ENCODE peak calls at places on chromosomes 4 and X, in ten cellular contexts. F is breast epithelium, O is A549, L is stomach, T is Peyer's patch, B is HCT116, W is adrenal gland, S is uterus, J is esophagus muscularis mucosa, A is sigmoid colon. G is an unnamed sample.

GRCh38 chrX:149950681-149951080 is 12.4 kb upstream of the EOLA2 start:
- DNase-seq in F (no peak), O (peak; percentile 40), L (no peak), T (no peak), B (peak; percentile 45), W (no peak), S (no peak), J (no peak), A (no peak), G (no peak)

GRCh38 chrX:66020578-66021406 is 19.1 kb downstream of the VSIG4 start:
- DNase-seq in F (no peak), O (no peak), L (no peak), T (no peak), B (no peak), W (no peak), S (no peak), J (no peak), A (no peak), G (no peak)

GRCh38 chr4:186792994-186793393 is 69.3 kb upstream of the FAT1 start:
- DNase-seq in F (no peak), O (no peak), L (no peak), T (no peak), B (no peak), W (no peak), S (no peak), J (no peak), A (no peak), G (no peak)

GRCh38 chr4:124212835-124213640 is 499.5 kb downstream of the ANKRD50 start:
- DNase-seq in F (no peak), O (no peak), L (no peak), T (no peak), B (no peak), W (peak; percentile 16), S (peak; percentile 32), J (no peak), A (peak; percentile 53), G (no peak)

GRCh38 chr4:157220026-157220881 is at the start of gene GRIA2:
- DNase-seq in F (no peak), O (peak; percentile 15), L (peak; percentile 62), T (no peak), B (no peak), W (peak; percentile 34), S (peak; percentile 68), J (no peak), A (no peak), G (peak; percentile 91)

GRCh38 chr4:151031831-151032605 is 16.9 kb upstream of the LRBA start:
- DNase-seq in F (no peak), O (no peak), L (no peak), T (no peak), B (no peak), W (no peak), S (no peak), J (no peak), A (no peak), G (no peak)

GRCh38 chr4:10619220-10619619 is 65.3 kb downstream of the CLNK start:
- DNase-seq in F (peak; percentile 28), O (no peak), L (peak; percentile 61), T (no peak), B (peak; percentile 13), W (no peak), S (no peak), J (no peak), A (no peak), G (no peak)

GRCh38 chr4:141501395-141501794 is 135.0 kb upstream of the IL15 start:
- DNase-seq in F (no peak), O (no peak), L (no peak), T (no peak), B (no peak), W (no peak), S (no peak), J (no peak), A (no peak), G (no peak)

GRCh38 chrX:48021026-48021900 is 14.5 kb downstream of the SPACA5 start:
- DNase-seq in F (peak; percentile 32), O (peak; percentile 64), L (peak; percentile 70), T (peak; percentile 70), B (no peak), W (peak; percentile 82), S (peak; percentile 74), J (no peak), A (peak; percentile 78), G (peak; percentile 45)

GRCh38 chrX:109889289-109890006 is 113.5 kb upstream of the TMEM164 start:
- DNase-seq in F (no peak), O (no peak), L (no peak), T (peak; percentile 27), B (no peak), W (no peak), S (no peak), J (no peak), A (no peak), G (peak; percentile 24)

GRCh38 chrX:130594453-130594916 is 192.7 kb downstream of the RBMX2 start:
- DNase-seq in F (no peak), O (no peak), L (no peak), T (no peak), B (no peak), W (no peak), S (no peak), J (no peak), A (no peak), G (no peak)

GRCh38 chrX:113802837-113803236 is 781.0 kb upstream of the HTR2C start:
- DNase-seq in F (no peak), O (no peak), L (no peak), T (no peak), B (no peak), W (no peak), S (no peak), J (no peak), A (no peak), G (no peak)

GRCh38 chr4:130814896-130815295 is 1718.9 kb downstream of the C4orf33 start:
- DNase-seq in F (no peak), O (no peak), L (no peak), T (no peak), B (no peak), W (no peak), S (no peak), J (no peak), A (no peak), G (no peak)

GRCh38 chr4:94284889-94285288 is 57.7 kb downstream of the HPGDS start:
- DNase-seq in F (no peak), O (no peak), L (no peak), T (no peak), B (no peak), W (no peak), S (no peak), J (no peak), A (no peak), G (no peak)
- TF ChIP-seq POLR2A in F (no peak), O (no peak), L (no peak), T (no peak), B (no peak), W (no peak), S (no peak), J (no peak), A (no peak), G (no peak)

GRCh38 chr4:138234254-138234653 is 7.9 kb downstream of the SLC7A11 start:
- DNase-seq in F (no peak), O (no peak), L (no peak), T (no peak), B (no peak), W (no peak), S (no peak), J (no peak), A (no peak), G (no peak)
- H3K4me1 ChIP-seq in F (no peaks in the 10 kb centered on the region), O (peaks cover 72% of the 10 kb centered on the region), L (peaks cover 5% of the 10 kb centered on the region), T (peaks cover 6% of the 10 kb centered on the region), B (peaks cover 2% of the 10 kb centered on the region), W (peaks cover 5% of the 10 kb centered on the region), S (no peaks in the 10 kb centered on the region), J (no peaks in the 10 kb centered on the region), A (no peaks in the 10 kb centered on the region), G (no peaks in the 10 kb centered on the region)

GRCh38 chr4:150007512-150007911 is 70.7 kb upstream of the DCLK2 start:
- DNase-seq in F (no peak), O (no peak), L (no peak), T (no peak), B (peak; percentile 13), W (no peak), S (no peak), J (no peak), A (no peak), G (no peak)
- H3K27ac ChIP-seq in F (no peak overlapping the region), O (peak overlapping the region; percentile 83), L (no peak overlapping the region), T (no peak overlapping the region), B (no peak overlapping the region), W (no peak overlapping the region), S (no peak overlapping the region), J (peak overlapping the region; percentile 62), A (peak overlapping the region; percentile 73), G (no peak overlapping the region)

GRCh38 chrX:33211356-33212254 is at the start of gene DMD:
- DNase-seq in F (peak; percentile 75), O (no peak), L (no peak), T (no peak), B (no peak), W (peak; percentile 71), S (peak; percentile 52), J (peak; percentile 89), A (peak; percentile 87), G (peak; percentile 57)
- TF ChIP-seq POLR2A in F (peak; percentile 35), O (no peak), L (no peak), T (no peak), B (no peak), W (peak; percentile 79), S (peak; percentile 34), J (no peak), A (no peak), G (no peak)

DNA sequence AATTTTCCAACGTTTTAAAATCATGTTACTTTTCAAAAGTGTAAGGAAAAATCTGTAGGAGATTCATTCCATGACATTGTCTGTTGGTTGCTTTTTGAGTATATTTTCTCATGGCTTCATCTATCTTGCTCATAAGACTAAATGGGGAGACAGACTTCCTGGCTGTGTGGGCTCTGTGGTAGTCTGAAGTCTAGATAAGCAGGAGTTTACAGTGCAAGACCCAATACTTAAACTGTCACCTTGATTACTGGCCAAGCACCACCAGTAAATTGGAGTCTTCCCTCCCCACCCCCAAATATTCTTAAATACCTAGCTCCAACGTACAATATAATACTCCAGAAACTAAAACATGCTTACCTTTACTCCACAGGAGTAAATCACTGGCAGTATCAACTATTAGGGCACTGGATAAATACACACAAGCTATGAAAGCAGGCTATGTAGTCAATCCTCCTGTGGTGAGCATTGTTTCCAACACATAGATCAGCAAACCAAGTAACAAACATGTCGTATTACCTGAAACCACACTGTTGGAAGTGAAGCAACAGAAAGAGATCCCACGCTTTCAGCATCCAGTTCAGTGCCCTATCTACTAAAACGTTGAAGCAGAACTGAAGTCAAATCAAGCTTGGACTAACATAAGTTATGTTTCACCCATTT is 6.2 kb downstream of the HNRNPD start:
- DNase-seq in F (no peak), O (no peak), L (no peak), T (no peak), B (no peak), W (no peak), S (no peak), J (no peak), A (no peak), G (no peak)
- H3K4me1 ChIP-seq in F (peaks cover 23% of the 10 kb centered on the region), O (peaks cover 58% of the 10 kb centered on the region), L (peaks cover 100% of the 10 kb centered on the region), T (peaks cover 76% of the 10 kb centered on the region), B (peaks cover 8% of the 10 kb centered on the region), W (peaks cover 97% of the 10 kb centered on the region), S (peaks cover 18% of the 10 kb centered on the region), J (peaks cover 77% of the 10 kb centered on the region), A (peaks cover 90% of the 10 kb centered on the region), G (peaks cover 96% of the 10 kb centered on the region)